ENCODE peak calls at places on chromosomes 7 and 10, in five cellular contexts. O is central memory CD4-positive, alpha-beta T cell; G is tibial artery; H is PC-3; T is midbrain. J is an unnamed sample.

GRCh38 chr10:75211007-75211735 is 575 bp downstream of the VDAC2 start:
- DNase-seq in O (peak), G (no peak), H (peak), T (no peak), J (no peak)

GRCh38 chr7:2433713-2434550 is 30.5 kb downstream of the CHST12 start:
- DNase-seq in O (no peak), G (no peak), H (no peak), T (no peak), J (no peak)

GRCh38 chr10:92722349-92722748 is 32.6 kb downstream of the HHEX start:
- DNase-seq in O (no peak), G (no peak), H (no peak), T (no peak), J (no peak)

GRCh38 chr10:101558206-101558605 is 29.9 kb downstream of the POLL start:
- DNase-seq in O (no peak), G (no peak), H (no peak), T (no peak), J (no peak)

GRCh38 chr7:45575501-45576248 is 1.5 kb downstream of the ADCY1 start:
- DNase-seq in O (no peak), G (peak), H (no peak), T (no peak), J (no peak)

GRCh38 chr7:2247141-2247985 is 5.3 kb downstream of the NUDT1 start:
- DNase-seq in O (no peak), G (no peak), H (peak), T (no peak), J (peak)

GRCh38 chr7:50973814-50974213 is 191.1 kb upstream of the GRB10 start:
- DNase-seq in O (no peak), G (no peak), H (no peak), T (no peak), J (no peak)

GRCh38 chr10:113496124-113496523 is 56.7 kb upstream of the HABP2 start:
- DNase-seq in O (no peak), G (no peak), H (no peak), T (no peak), J (no peak)

GRCh38 chr10:125845617-125846016 is 22.3 kb downstream of the BCCIP start:
- DNase-seq in O (no peak), G (no peak), H (no peak), T (no peak), J (no peak)

GRCh38 chr10:11867497-11867896 is 44.3 kb downstream of the PROSER2 start:
- DNase-seq in O (no peak), G (no peak), H (no peak), T (no peak), J (no peak)

GRCh38 chr10:113111900-113112853 is 162.1 kb downstream of the TCF7L2 start:
- DNase-seq in O (no peak), G (peak), H (no peak), T (no peak), J (no peak)

GRCh38 chr7:45157653-45158401 is at the start of gene RAMP3:
- DNase-seq in O (no peak), G (peak), H (no peak), T (no peak), J (no peak)

GRCh38 chr7:45415265-45415664 is 158.9 kb upstream of the ADCY1 start:
- DNase-seq in O (no peak), G (no peak), H (no peak), T (no peak), J (no peak)

GRCh38 chr10:79898597-79899325 is 50.1 kb downstream of the SFTPD start:
- DNase-seq in O (no peak), G (no peak), H (no peak), T (no peak), J (no peak)

GRCh38 chr10:61047788-61048560 is 104.0 kb upstream of the RHOBTB1 start:
- DNase-seq in O (no peak), G (no peak), H (peak), T (no peak), J (no peak)

GRCh38 chr7:32937344-32938174 is 19.7 kb upstream of the FKBP9 start:
- DNase-seq in O (no peak), G (no peak), H (no peak), T (no peak), J (peak)

GRCh38 chr10:74179124-74179710 is 28.2 kb downstream of the ADK start:
- DNase-seq in O (no peak), G (no peak), H (peak), T (no peak), J (no peak)

GRCh38 chr10:60433684-60434083 is 44.0 kb upstream of the ANK3 start:
- DNase-seq in O (no peak), G (no peak), H (peak), T (no peak), J (no peak)

GRCh38 chr7:44287488-44288380 is 37.7 kb downstream of the CAMK2B start:
- DNase-seq in O (no peak), G (peak), H (no peak), T (no peak), J (peak)

GRCh38 chr7:29207023-29207422 is 12.4 kb downstream of the CHN2 start:
- DNase-seq in O (no peak), G (no peak), H (peak), T (no peak), J (no peak)

GRCh38 chr10:34520084-34520483 is 295.0 kb downstream of the PARD3 start:
- DNase-seq in O (no peak), G (no peak), H (peak), T (no peak), J (no peak)

GRCh38 chr10:91797077-91797690 is 1.0 kb upstream of the TNKS2 start:
- DNase-seq in O (no peak), G (no peak), H (peak), T (no peak), J (no peak)

GRCh38 chr7:39749177-39749576 is 125.8 kb downstream of the RALA start:
- DNase-seq in O (no peak), G (no peak), H (peak), T (no peak), J (no peak)

GRCh38 chr10:18666810-18667209 is 7.6 kb downstream of the ARL5B start:
- DNase-seq in O (no peak), G (no peak), H (peak), T (no peak), J (no peak)

GRCh38 chr10:17923728-17924127 is 28.0 kb upstream of the SLC39A12 start:
- DNase-seq in O (no peak), G (peak), H (peak), T (no peak), J (peak)

GRCh38 chr10:28242560-28243204 is 60.2 kb downstream of the MPP7 start:
- DNase-seq in O (no peak), G (no peak), H (no peak), T (no peak), J (no peak)

GRCh38 chr10:119466655-119467054 is 75.9 kb downstream of the RGS10 start:
- DNase-seq in O (peak), G (no peak), H (peak), T (no peak), J (no peak)

GRCh38 chr10:70677016-70677415 is 4.7 kb downstream of the ADAMTS14 start:
- DNase-seq in O (no peak), G (no peak), H (no peak), T (no peak), J (no peak)

GRCh38 chr7:158394936-158395335 is 192.7 kb downstream of the PTPRN2 start:
- DNase-seq in O (no peak), G (no peak), H (peak), T (no peak), J (peak)

GRCh38 chr10:84163992-84164391 is 9.6 kb upstream of the GPR15LG start:
- DNase-seq in O (no peak), G (no peak), H (no peak), T (no peak), J (no peak)

GRCh38 chr10:70479626-70480253 is 1.2 kb downstream of the PALD1 start:
- DNase-seq in O (no peak), G (no peak), H (no peak), T (no peak), J (peak)

GRCh38 chr7:50957855-50958254 is 175.2 kb upstream of the GRB10 start:
- DNase-seq in O (no peak), G (no peak), H (no peak), T (no peak), J (no peak)

GRCh38 chr7:19744075-19744474 is 29.3 kb downstream of the TMEM196 start:
- DNase-seq in O (no peak), G (no peak), H (no peak), T (no peak), J (no peak)

GRCh38 chr7:26441640-26442277 is 150.1 kb downstream of the SNX10 start:
- DNase-seq in O (no peak), G (no peak), H (no peak), T (no peak), J (peak)

J was measured in G401.